ENCODE peak calls at places on chromosomes 7 and 10, in four cellular contexts. Q, G, F and E are unnamed samples.

GRCh38 chr7:149598721-149599308 is 101.2 kb upstream of the ZNF746 start:
- DNase-seq in G (no peak), Q (no peak), F (no peak), E (peak; percentile 48)

GRCh38 chr7:16129431-16130126 is 291.8 kb downstream of the CRPPA start:
- DNase-seq in F (no peak), G (no peak), Q (no peak), E (no peak)

GRCh38 chr7:138338361-138338760 is 121.7 kb upstream of the TRIM24 start:
- DNase-seq in Q (peak; percentile 73), G (peak; percentile 29), F (no peak), E (no peak)

GRCh38 chr10:21243748-21244257 is 281.7 kb downstream of the SKIDA1 start:
- DNase-seq in Q (no peak), G (no peak), F (no peak), E (no peak)

GRCh38 chr7:150325110-150325611 is 1.8 kb upstream of the ACTR3C start:
- DNase-seq in G (no peak), F (peak; percentile 77), Q (no peak), E (no peak)

GRCh38 chr10:126094537-126094936 is 198.2 kb downstream of the FANK1 start:
- DNase-seq in G (no peak), F (no peak), Q (no peak), E (no peak)

GRCh38 chr10:110746254-110746826 is 102.2 kb downstream of the RBM20 start:
- DNase-seq in F (no peak), G (peak; percentile 87), Q (no peak), E (peak; percentile 69)

GRCh38 chr10:35938160-35938559 is 296.1 kb upstream of the FZD8 start:
- DNase-seq in G (no peak), Q (no peak), F (no peak), E (no peak)

GRCh38 chr10:69569144-69569934 is 3.9 kb downstream of the NEUROG3 start:
- DNase-seq in F (no peak), Q (no peak), G (no peak), E (peak; percentile 45)

GRCh38 chr10:48606530-48607355 is 1.9 kb upstream of the ARHGAP22 start:
- DNase-seq in F (no peak), G (no peak), Q (no peak), E (no peak)

GRCh38 chr10:132578287-132578951 is 40.8 kb downstream of the INPP5A start:
- DNase-seq in Q (no peak), G (no peak), F (no peak), E (peak; percentile 14)

GRCh38 chr10:27998954-27999275 is at the start of gene ODAD2:
- DNase-seq in Q (no peak), F (no peak), G (no peak), E (peak; percentile 44)

DNA sequence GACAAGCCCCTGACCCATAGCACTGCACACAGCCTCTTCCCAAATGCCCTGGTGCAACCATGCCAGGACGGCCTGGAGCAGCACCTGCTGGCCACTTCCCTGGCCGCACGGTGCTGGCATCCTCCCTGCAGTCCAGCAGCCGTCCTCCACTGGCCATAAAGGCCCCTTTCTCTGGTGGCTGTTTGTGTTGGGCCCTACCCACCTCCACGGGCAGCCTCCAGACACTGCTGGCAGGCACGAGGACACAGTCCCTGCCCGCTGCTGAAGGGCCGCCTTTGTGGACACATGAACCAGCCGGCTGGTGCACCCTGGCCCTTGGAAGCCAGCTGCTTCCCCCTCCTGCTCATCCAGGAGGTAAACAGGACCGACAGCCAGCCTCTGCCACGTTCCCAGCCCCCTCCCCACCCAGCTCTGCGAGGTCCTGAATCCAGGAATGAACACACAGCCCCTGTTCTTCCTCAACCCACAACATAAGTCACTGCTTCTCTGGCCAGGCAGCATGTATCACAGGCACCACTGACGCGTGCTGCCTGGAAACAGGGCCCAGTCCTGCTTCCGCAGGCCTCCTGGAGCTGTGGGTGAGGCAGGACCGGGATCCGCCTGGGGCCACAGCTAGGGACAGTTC is 43.8 kb downstream of the SPOCK2 start:
- DNase-seq in F (no peak), G (peak; percentile 30), Q (peak; percentile 42), E (no peak)
- TF ChIP-seq CTCF in F (peak; percentile 43), G (no peak), Q (peak; percentile 75), E (no peak)

DNA sequence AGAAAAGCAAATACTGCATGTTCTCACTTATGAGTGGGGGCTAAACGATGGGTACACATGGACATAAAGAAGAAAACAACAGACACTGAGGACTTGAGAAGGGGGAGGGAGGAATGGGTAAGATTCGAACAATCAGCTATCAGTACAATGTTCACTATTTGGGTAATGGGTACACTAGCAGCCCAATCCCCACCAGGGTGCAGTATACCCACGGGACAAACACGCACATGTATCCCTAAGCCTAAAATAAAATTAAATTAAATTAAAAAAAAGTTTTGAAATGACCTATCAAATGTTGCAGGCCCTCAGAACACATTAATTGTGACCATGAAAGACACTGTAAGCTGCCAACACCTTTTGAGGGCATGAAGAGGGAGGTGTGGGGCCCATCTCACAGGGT is 316.0 kb downstream of the WDR37 start:
- DNase-seq in G (no peak), F (no peak), Q (no peak), E (no peak)
- TF ChIP-seq CTCF in G (no peak), F (no peak), Q (no peak), E (no peak)

GRCh38 chr10:23535381-23535780 is 96.5 kb downstream of the OTUD1 start:
- DNase-seq in F (no peak), G (no peak), Q (no peak), E (no peak)
- TF ChIP-seq CTCF in F (no peak), G (no peak), Q (no peak), E (no peak)

GRCh38 chr10:92420554-92421275 is 129.7 kb downstream of the MARCHF5 start:
- DNase-seq in F (peak; percentile 48), G (no peak), Q (no peak), E (no peak)

GRCh38 chr10:92421550-92421949 is 130.6 kb downstream of the MARCHF5 start:
- DNase-seq in Q (no peak), G (no peak), F (no peak), E (no peak)

GRCh38 chr10:92418221-92418620 is 127.3 kb downstream of the MARCHF5 start:
- DNase-seq in F (no peak), Q (no peak), G (no peak), E (no peak)

GRCh38 chr10:92418891-92419290 is 127.9 kb downstream of the MARCHF5 start:
- DNase-seq in Q (no peak), F (no peak), G (no peak), E (no peak)

GRCh38 chr10:92419740-92420553 is 129.0 kb downstream of the MARCHF5 start:
- DNase-seq in F (peak; percentile 57), Q (peak; percentile 52), G (peak; percentile 48), E (peak; percentile 35)
- TF ChIP-seq CTCF in F (peak; percentile 44), Q (peak; percentile 58), G (peak; percentile 31), E (no peak)